ENCODE peak calls at places on chromosomes 4 and X, in eight cellular contexts. Y is CD4-positive, alpha-beta memory T cell; I is mammary epithelial cell; N is ascending aorta; A is neural progenitor cell; S is upper lobe of right lung; G is IMR-90; T is right lobe of liver. H is an unnamed sample.

GRCh38 chrX:41789374-41789773 is 65.4 kb downstream of the GPR82 start:
- DNase-seq in Y (no peak), I (no peak), N (no peak), A (no peak), S (no peak), G (no peak), T (no peak), H (no peak)

GRCh38 chr4:88009871-88010270 is 2.4 kb downstream of the PKD2 start:
- DNase-seq in Y (no peak), I (peak; percentile 49), N (no peak), A (peak; percentile 15), S (no peak), G (no peak), T (no peak), H (no peak)

GRCh38 chr4:13492752-13493151 is 8.6 kb upstream of the RAB28 start:
- DNase-seq in Y (no peak), I (no peak), N (no peak), A (no peak), S (no peak), G (no peak), T (no peak), H (no peak)

GRCh38 chr4:74033721-74034120 is 4.8 kb downstream of the CXCL3 start:
- DNase-seq in Y (no peak), I (peak; percentile 87), N (no peak), A (no peak), S (no peak), G (peak; percentile 60), T (no peak), H (no peak)

GRCh38 chrX:13219990-13220764 is 99.7 kb downstream of the ATXN3L start:
- DNase-seq in Y (no peak), I (no peak), N (no peak), A (no peak), S (no peak), G (peak; percentile 62), T (no peak), H (no peak)

GRCh38 chrX:113033966-113034680 is 193.5 kb upstream of the AMOT start:
- DNase-seq in Y (no peak), I (peak; percentile 2), N (no peak), A (no peak), S (no peak), G (no peak), T (no peak), H (no peak)

GRCh38 chr4:26151615-26152014 is 169.2 kb upstream of the RBPJ start:
- DNase-seq in Y (no peak), I (no peak), N (peak; percentile 37), A (no peak), S (no peak), G (peak; percentile 47), T (no peak), H (no peak)

GRCh38 chr4:154164931-154165839 is 326.4 kb downstream of the DCHS2 start:
- DNase-seq in Y (no peak), I (peak; percentile 97), N (no peak), A (no peak), S (no peak), G (peak; percentile 77), T (no peak), H (no peak)

GRCh38 chr4:62135565-62136156 is 935.5 kb downstream of the ADGRL3 start:
- DNase-seq in Y (no peak), I (no peak), N (no peak), A (no peak), S (no peak), G (no peak), T (no peak), H (no peak)

GRCh38 chr4:188680004-188680666 is 540.9 kb downstream of the TRIML1 start:
- DNase-seq in Y (no peak), I (no peak), N (no peak), A (no peak), S (no peak), G (no peak), T (no peak), H (no peak)

GRCh38 chr4:82681759-82682158 is 116.8 kb downstream of the SCD5 start:
- DNase-seq in Y (no peak), I (no peak), N (no peak), A (no peak), S (no peak), G (no peak), T (no peak), H (no peak)

GRCh38 chr4:13640149-13640671 is 12.7 kb upstream of the BOD1L1 start:
- DNase-seq in Y (no peak), I (peak; percentile 88), N (no peak), A (peak; percentile 49), S (no peak), G (peak; percentile 88), T (no peak), H (no peak)

GRCh38 chrX:131783555-131784338 is 239.4 kb upstream of the STK26 start:
- DNase-seq in Y (peak; percentile 87), I (peak; percentile 86), N (peak; percentile 90), A (no peak), S (no peak), G (peak; percentile 89), T (peak; percentile 29), H (no peak)

GRCh38 chrX:50920132-50920531 is 9.6 kb downstream of the BMP15 start:
- DNase-seq in Y (no peak), I (peak; percentile 23), N (no peak), A (peak; percentile 22), S (no peak), G (peak; percentile 18), T (no peak), H (no peak)

GRCh38 chr4:160129439-160129838 is 1026.6 kb downstream of the RAPGEF2 start:
- DNase-seq in Y (no peak), I (peak; percentile 83), N (no peak), A (no peak), S (no peak), G (no peak), T (no peak), H (no peak)

GRCh38 chr4:148444296-148445070 is 2.3 kb upstream of the NR3C2 start:
- DNase-seq in Y (peak; percentile 65), I (peak; percentile 4), N (peak; percentile 70), A (peak; percentile 70), S (peak; percentile 82), G (no peak), T (peak; percentile 54), H (no peak)

GRCh38 chr4:72286185-72286584 is 254.4 kb downstream of the NPFFR2 start:
- DNase-seq in Y (no peak), I (peak; percentile 11), N (no peak), A (no peak), S (no peak), G (peak; percentile 12), T (no peak), H (no peak)

GRCh38 chr4:172892300-172892699 is 276.3 kb upstream of the GALNT7 start:
- DNase-seq in Y (no peak), I (peak; percentile 25), N (no peak), A (peak; percentile 15), S (no peak), G (peak; percentile 3), T (no peak), H (no peak)

GRCh38 chr4:53928825-53929224 is 135.6 kb downstream of the CHIC2 start:
- DNase-seq in Y (no peak), I (no peak), N (no peak), A (no peak), S (no peak), G (peak; percentile 95), T (no peak), H (no peak)

GRCh38 chrX:47224896-47225290 is 6.4 kb downstream of the CDK16 start:
- DNase-seq in Y (no peak), I (no peak), N (no peak), A (no peak), S (no peak), G (no peak), T (no peak), H (no peak)

GRCh38 chr4:83138979-83139378 is 24.4 kb upstream of the PLAC8 start:
- DNase-seq in Y (no peak), I (no peak), N (no peak), A (no peak), S (no peak), G (no peak), T (no peak), H (no peak)

GRCh38 chr4:38111024-38111423 is 150.8 kb downstream of the PTTG2 start:
- DNase-seq in Y (no peak), I (no peak), N (no peak), A (no peak), S (no peak), G (no peak), T (no peak), H (no peak)
- H3K4me1 ChIP-seq in Y (no peaks in the 10 kb centered on the region), I (no peaks in the 10 kb centered on the region), N (no peaks in the 10 kb centered on the region), A (peaks cover 55% of the 10 kb centered on the region), S (peaks cover 10% of the 10 kb centered on the region), G (peaks cover 17% of the 10 kb centered on the region), T (no peaks in the 10 kb centered on the region), H (peaks cover 7% of the 10 kb centered on the region)

GRCh38 chrX:9535101-9535500 is 70.2 kb downstream of the TBL1X start:
- DNase-seq in Y (no peak), I (no peak), N (no peak), A (no peak), S (no peak), G (peak; percentile 35), T (no peak), H (no peak)
- H3K27ac ChIP-seq in Y (no peak overlapping the region), I (no peak overlapping the region), N (no peak overlapping the region), A (peak overlapping the region; percentile 89), S (no peak overlapping the region), G (no peak overlapping the region), T (no peak overlapping the region), H (no peak overlapping the region)

DNA sequence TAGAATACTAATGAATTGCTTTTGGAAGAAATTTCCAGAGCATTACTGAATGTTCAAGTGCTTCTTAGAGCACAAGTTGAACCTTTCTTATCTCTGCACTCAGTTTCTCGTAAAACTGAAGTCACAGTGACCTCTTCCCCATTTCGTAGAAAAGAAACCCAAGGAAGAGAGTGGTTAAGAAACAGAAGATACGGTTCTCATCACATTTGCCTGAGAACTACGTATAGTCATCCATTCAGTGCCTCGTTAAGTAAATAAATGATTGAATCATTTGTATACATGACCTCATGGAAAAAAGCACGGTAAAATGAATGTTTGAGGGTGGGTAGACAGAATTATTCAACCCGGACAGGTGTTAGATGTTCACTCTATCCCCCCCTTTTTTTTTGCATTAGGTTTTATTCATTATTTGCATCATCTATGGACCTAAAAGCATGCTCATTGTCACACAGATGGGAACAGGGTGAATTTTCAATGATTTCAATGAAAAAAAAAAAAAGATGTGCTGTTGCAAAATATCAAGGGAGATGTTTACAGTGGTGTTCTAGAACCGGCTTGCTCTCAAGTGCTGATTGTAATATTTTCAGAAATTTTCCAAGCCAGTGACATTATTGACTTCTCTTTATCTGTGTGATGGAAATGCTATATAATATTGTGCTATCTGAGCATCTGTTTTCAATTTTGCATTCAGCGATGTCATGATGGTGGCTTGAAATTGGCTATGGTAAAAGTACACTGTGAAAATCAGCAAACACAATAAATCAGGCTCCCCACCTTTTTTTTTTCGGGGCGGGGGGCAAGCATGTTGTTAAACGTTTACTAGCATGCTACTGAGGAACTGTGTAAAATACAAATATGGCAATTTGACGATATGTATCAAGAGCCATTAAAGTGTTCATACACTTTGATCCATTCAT is 4.3 kb downstream of the RHOH start:
- DNase-seq in Y (peak; percentile 45), I (no peak), N (no peak), A (no peak), S (no peak), G (peak; percentile 82), T (no peak), H (no peak)
- H3K4me1 ChIP-seq in Y (peaks cover 44% of the 10 kb centered on the region), I (no peaks in the 10 kb centered on the region), N (no peaks in the 10 kb centered on the region), A (peaks cover 51% of the 10 kb centered on the region), S (peaks cover 7% of the 10 kb centered on the region), G (no peaks in the 10 kb centered on the region), T (no peaks in the 10 kb centered on the region), H (no peaks in the 10 kb centered on the region)

DNA sequence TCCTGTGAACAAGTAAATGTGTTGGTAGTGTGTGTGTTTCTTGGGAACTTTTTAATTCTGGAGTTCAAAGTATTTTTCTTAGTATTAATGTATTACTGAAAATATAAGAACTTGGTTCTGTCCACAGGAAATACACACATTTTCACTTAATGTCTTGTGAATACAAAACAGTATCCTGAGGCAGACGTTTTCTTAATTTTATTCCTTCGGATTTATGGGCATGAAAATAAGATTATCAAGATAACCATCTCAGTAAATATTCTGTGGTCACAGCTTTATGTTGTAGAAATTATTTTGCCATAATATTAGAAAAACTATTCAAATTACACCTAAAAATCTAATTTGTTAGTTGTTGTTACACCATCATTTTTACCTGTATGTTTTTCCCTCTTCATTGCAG is 29.8 kb downstream of the NFKB1 start:
- DNase-seq in Y (no peak), I (no peak), N (no peak), A (no peak), S (no peak), G (no peak), T (no peak), H (no peak)
- H3K27ac ChIP-seq in Y (no peak overlapping the region), I (no peak overlapping the region), N (no peak overlapping the region), A (no peak overlapping the region), S (no peak overlapping the region), G (no peak overlapping the region), T (no peak overlapping the region), H (no peak overlapping the region)

H was measured in thoracic aorta.